ENCODE peak calls at places on chromosomes 7 and 10, in seven cellular contexts. Z, B, X, Q, F, D and E are unnamed samples.

GRCh38 chr7:159070422-159071148 is 74.1 kb downstream of the VIPR2 start:
- DNase-seq in Z (no peak), B (no peak), X (no peak), Q (no peak), F (no peak), D (no peak), E (no peak)

GRCh38 chr10:99828464-99828863 is 46.0 kb downstream of the ABCC2 start:
- DNase-seq in Z (no peak), B (no peak), X (no peak), Q (no peak), F (peak; percentile 12), D (no peak), E (no peak)

GRCh38 chr10:19719320-19719719 is 96.9 kb upstream of the PLXDC2 start:
- DNase-seq in Z (no peak), B (no peak), X (no peak), Q (no peak), F (no peak), D (no peak), E (no peak)

GRCh38 chr10:104049497-104050250 is 36.0 kb downstream of the COL17A1 start:
- DNase-seq in Z (no peak), B (peak; percentile 37), X (no peak), Q (no peak), F (no peak), D (no peak), E (no peak)

GRCh38 chr7:154960063-154960790 is 42.7 kb downstream of the PAXIP1 start:
- DNase-seq in Z (no peak), B (no peak), X (no peak), Q (no peak), F (no peak), D (peak; percentile 36), E (peak; percentile 53)

GRCh38 chr7:117053407-117053806 is 100.1 kb downstream of the ST7 start:
- DNase-seq in Z (no peak), B (no peak), X (no peak), Q (no peak), F (no peak), D (no peak), E (no peak)

GRCh38 chr7:92847305-92847704 is 10.9 kb upstream of the CDK6 start:
- DNase-seq in Z (no peak), B (no peak), X (no peak), Q (no peak), F (no peak), D (peak; percentile 46), E (no peak)

GRCh38 chr10:58206251-58206650 is 61.4 kb downstream of the IPMK start:
- DNase-seq in Z (no peak), B (no peak), X (no peak), Q (no peak), F (no peak), D (no peak), E (no peak)

GRCh38 chr10:12063483-12063818 is 5.3 kb upstream of the DHTKD1 start:
- DNase-seq in Z (no peak), B (no peak), X (peak; percentile 70), Q (no peak), F (no peak), D (no peak), E (no peak)

GRCh38 chr7:157661611-157661975 is 324.8 kb downstream of the DNAJB6 start:
- DNase-seq in Z (no peak), B (no peak), X (no peak), Q (no peak), F (no peak), D (no peak), E (no peak)

GRCh38 chr7:157656195-157656769 is 319.5 kb downstream of the DNAJB6 start:
- DNase-seq in Z (peak; percentile 73), B (no peak), X (no peak), Q (no peak), F (no peak), D (no peak), E (no peak)

GRCh38 chr7:157660971-157661610 is 324.3 kb downstream of the DNAJB6 start:
- DNase-seq in Z (no peak), B (no peak), X (no peak), Q (no peak), F (no peak), D (no peak), E (no peak)

GRCh38 chr7:157658851-157659412 is 322.1 kb downstream of the DNAJB6 start:
- DNase-seq in Z (peak; percentile 62), B (no peak), X (no peak), Q (no peak), F (no peak), D (no peak), E (no peak)

DNA sequence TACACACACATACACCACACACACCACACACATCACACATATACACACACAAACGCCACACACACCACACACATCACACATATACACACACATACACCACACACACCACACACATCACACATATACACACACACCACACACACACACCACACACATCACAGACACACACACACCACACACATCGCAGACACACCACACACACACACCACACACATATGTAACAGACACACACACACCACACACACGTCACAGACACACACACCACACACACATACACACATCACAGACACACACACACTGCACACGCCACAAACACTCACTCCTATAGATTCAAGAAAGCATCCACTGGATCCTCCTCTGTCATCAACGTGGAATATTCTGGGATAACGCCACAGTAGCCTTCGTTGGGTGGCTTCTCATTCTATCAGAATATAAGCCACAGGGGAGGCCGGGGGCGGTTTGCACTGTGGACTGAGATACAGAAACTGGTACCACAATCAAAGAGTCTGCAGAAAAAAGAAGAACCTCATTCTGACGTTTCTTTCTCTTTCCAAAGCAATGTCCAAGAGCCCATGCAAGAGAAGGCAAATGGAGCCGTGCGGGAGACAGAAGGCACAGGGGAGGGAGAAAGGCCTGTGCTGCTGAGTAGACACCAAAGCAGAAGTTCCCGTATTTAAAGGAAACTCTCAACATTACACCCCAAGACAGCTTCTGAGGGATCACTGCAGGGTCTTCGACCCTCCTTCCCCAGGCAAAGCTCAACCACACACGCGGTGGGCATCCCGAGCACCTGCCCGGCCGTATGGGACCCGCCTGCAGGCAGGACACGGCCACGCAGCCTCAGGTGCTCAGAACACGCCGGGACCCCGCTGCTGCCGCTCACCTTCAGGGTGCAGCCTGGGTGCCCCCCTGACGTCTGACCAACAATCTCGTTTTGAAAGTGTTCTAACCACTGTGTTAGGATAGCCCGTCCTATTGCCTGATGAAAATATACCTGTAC is 321.2 kb downstream of the DNAJB6 start:
- DNase-seq in Z (peak; percentile 45), B (no peak), X (no peak), Q (no peak), F (no peak), D (no peak), E (no peak)
- TF ChIP-seq SIN3A in Z (no peak), B (no peak), X (no peak), Q (no peak), F (no peak), D (no peak), E (no peak)

DNA sequence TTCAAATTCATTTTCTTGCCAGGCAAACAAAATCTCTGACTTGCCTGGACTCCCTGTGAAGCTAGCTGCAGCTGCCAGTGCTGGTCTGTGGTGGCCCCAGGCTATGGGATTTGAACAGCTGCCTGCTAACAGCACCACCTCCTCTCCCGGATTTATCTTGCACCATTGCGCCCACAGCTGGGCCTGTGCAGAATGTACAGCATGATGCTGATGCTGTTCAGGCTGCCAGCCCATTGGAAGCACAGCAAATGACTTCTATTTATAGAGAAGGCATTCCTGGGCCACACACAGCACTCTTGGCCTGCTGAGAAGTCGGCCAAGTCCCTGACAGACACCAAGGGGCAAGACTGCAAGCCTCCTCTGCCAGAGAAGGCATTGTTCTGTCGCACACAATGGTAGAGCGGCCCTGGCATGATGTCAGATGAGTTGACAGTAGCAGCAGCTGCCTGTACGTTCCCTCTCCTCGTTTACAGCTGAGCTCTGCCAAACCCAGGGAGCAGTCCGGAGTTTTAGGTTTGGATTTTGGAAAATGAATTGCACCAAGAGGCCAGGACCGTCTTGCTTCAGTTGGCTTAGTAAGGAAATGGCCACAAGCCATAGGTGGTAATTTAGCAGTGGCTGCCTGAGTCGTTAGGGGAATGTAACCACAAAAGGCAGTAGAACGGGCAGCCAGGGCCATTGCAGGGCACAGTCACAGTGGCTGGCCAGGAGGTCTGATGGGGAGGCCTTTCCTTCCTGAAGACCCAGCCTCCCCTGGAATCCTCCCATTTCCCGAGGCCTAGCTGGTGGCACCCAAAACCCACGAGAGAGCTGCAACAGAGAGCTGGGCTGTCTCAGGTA is 38.5 kb downstream of the MTURN start:
- DNase-seq in Z (peak; percentile 87), B (no peak), X (peak; percentile 34), Q (no peak), F (no peak), D (peak; percentile 20), E (no peak)
- TF ChIP-seq CTCF in Z (peak; percentile 40), B (no peak), X (peak; percentile 27), Q (no peak), F (no peak), D (peak; percentile 50), E (peak; percentile 11)

GRCh38 chr10:48803831-48804584 is 119.3 kb downstream of the WDFY4 start:
- DNase-seq in Z (no peak), B (no peak), X (no peak), Q (no peak), F (no peak), D (no peak), E (no peak)

GRCh38 chr10:48806282-48806681 is 121.6 kb downstream of the WDFY4 start:
- DNase-seq in Z (no peak), B (no peak), X (no peak), Q (no peak), F (no peak), D (no peak), E (no peak)

GRCh38 chr10:48805411-48805810 is 120.7 kb downstream of the WDFY4 start:
- DNase-seq in Z (no peak), B (no peak), X (no peak), Q (no peak), F (no peak), D (no peak), E (no peak)

GRCh38 chr10:48805848-48806247 is 121.2 kb downstream of the WDFY4 start:
- DNase-seq in Z (no peak), B (no peak), X (no peak), Q (no peak), F (no peak), D (no peak), E (no peak)

GRCh38 chr10:48804740-48805182 is 120.1 kb downstream of the WDFY4 start:
- DNase-seq in Z (peak; percentile 38), B (no peak), X (no peak), Q (no peak), F (peak; percentile 67), D (peak; percentile 56), E (no peak)
- TF ChIP-seq SIN3A in Z (no peak), B (no peak), X (no peak), Q (no peak), F (no peak), D (no peak), E (no peak)

DNA sequence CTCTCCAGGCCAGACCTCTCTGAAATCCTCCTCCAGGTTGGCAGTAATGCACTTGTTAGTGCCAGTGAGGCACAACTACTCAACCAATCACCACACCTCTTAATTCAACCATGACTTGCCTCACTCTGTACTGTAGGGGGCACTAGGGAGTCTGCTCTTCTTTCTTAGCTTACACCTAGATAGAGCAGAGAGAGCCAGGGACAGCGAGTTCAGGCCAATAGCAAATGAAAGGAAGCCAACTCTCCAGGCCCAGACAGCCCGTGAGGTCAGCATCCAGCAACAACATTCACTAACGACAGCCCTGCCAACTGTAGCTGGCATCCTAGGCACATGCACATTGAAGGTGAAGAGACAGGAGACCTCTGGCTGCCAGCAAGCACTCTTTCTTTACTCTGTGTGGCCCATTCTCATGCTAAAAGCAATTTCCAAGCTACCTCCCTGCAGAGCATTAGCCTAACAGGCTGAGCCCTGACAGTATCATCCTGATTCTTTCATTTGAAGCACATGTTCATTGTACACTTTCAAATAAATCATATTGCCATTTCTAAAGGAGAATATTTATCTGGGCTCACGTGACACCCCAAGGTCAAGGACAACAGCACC is 136.3 kb downstream of the DPY19L1 start:
- DNase-seq in Z (peak; percentile 40), B (peak; percentile 32), X (peak; percentile 63), Q (peak; percentile 63), F (no peak), D (peak; percentile 20), E (no peak)
- TF ChIP-seq CTCF in Z (peak; percentile 41), B (peak; percentile 20), X (peak; percentile 59), Q (no peak), F (no peak), D (peak; percentile 41), E (peak; percentile 54)